ENCODE peak calls at places on chromosomes 5 and 9, in four cellular contexts. J is stomach, V is PC-3, K is gastrocnemius medialis. R is an unnamed sample. For H3K4me1, the result is how much of the 10 kb centered on the place peaks cover.

GRCh38 chr5:107324071-107324470 is 346.7 kb downstream of the EFNA5 start:
- DNase-seq in J (no peak), V (no peak), K (no peak), R (no peak)

GRCh38 chr9:81174023-81174422 is 515.3 kb downstream of the TLE1 start:
- DNase-seq in J (no peak), V (peak), K (no peak), R (no peak)

GRCh38 chr5:14144586-14145355 is 1.6 kb downstream of the TRIO start:
- DNase-seq in J (peak), V (peak), K (peak), R (peak)

GRCh38 chr5:1552469-1553255 is 28.9 kb upstream of the LPCAT1 start:
- DNase-seq in J (no peak), V (no peak), K (no peak), R (peak)

GRCh38 chr9:91714874-91715615 is 235.0 kb downstream of the ROR2 start:
- DNase-seq in J (no peak), V (no peak), K (no peak), R (no peak)

GRCh38 chr5:89847743-89848142 is 561.8 kb downstream of the CETN3 start:
- DNase-seq in J (no peak), V (peak), K (no peak), R (no peak)

GRCh38 chr5:72252008-72252407 is 68.0 kb downstream of the MRPS27 start:
- DNase-seq in J (no peak), V (no peak), K (no peak), R (no peak)

GRCh38 chr9:33461474-33461873 is 12.2 kb downstream of the NOL6 start:
- DNase-seq in J (no peak), V (no peak), K (no peak), R (no peak)

GRCh38 chr9:8552732-8553131 is 753.2 kb upstream of the DMAC1 start:
- DNase-seq in J (no peak), V (no peak), K (no peak), R (no peak)

GRCh38 chr5:133244242-133244641 is 192.4 kb downstream of the HSPA4 start:
- DNase-seq in J (no peak), V (peak), K (no peak), R (no peak)

GRCh38 chr9:132855904-132856303 is 22.2 kb downstream of the AK8 start:
- DNase-seq in J (no peak), V (no peak), K (no peak), R (no peak)

GRCh38 chr5:153523196-153523595 is 32.7 kb downstream of the GRIA1 start:
- DNase-seq in J (no peak), V (peak), K (no peak), R (no peak)

GRCh38 chr9:19732570-19732969 is 56.3 kb downstream of the SLC24A2 start:
- DNase-seq in J (no peak), V (no peak), K (no peak), R (no peak)

GRCh38 chr5:119032653-119033052 is 38.2 kb upstream of the DMXL1 start:
- DNase-seq in J (no peak), V (no peak), K (no peak), R (no peak)

GRCh38 chr5:168174376-168174775 is 117.1 kb upstream of the WWC1 start:
- DNase-seq in J (no peak), V (no peak), K (no peak), R (no peak)

GRCh38 chr9:135533093-135533492 is 11.9 kb downstream of the LCN1 start:
- DNase-seq in J (peak), V (no peak), K (no peak), R (no peak)

GRCh38 chr5:170451764-170452365 is 52.0 kb upstream of the KCNIP1 start:
- DNase-seq in J (no peak), V (peak), K (no peak), R (no peak)

GRCh38 chr5:32949571-32949970 is 238.4 kb downstream of the NPR3 start:
- DNase-seq in J (no peak), V (peak), K (no peak), R (no peak)

GRCh38 chr9:117521293-117521692 is 106.4 kb upstream of the ASTN2 start:
- DNase-seq in J (no peak), V (no peak), K (no peak), R (no peak)

GRCh38 chr5:100896054-100896453 is 7.0 kb downstream of the ST8SIA4 start:
- DNase-seq in J (no peak), V (no peak), K (no peak), R (no peak)
- H3K4me1 ChIP-seq in J (under half), V (under half), K (under half), R (under half)

GRCh38 chr9:115668506-115668905 is 485.1 kb upstream of the PAPPA start:
- DNase-seq in J (no peak), V (peak), K (no peak), R (no peak)
- H3K4me1 ChIP-seq in J (under half), V (under half), K (under half), R (under half)

GRCh38 chr5:149540098-149540497 is 11.1 kb downstream of the CSNK1A1 start:
- DNase-seq in J (no peak), V (no peak), K (no peak), R (no peak)

GRCh38 chr5:149532413-149532812 is 18.8 kb downstream of the CSNK1A1 start:
- DNase-seq in J (no peak), V (no peak), K (no peak), R (no peak)

GRCh38 chr5:149541893-149542292 is 9.3 kb downstream of the CSNK1A1 start:
- DNase-seq in J (no peak), V (no peak), K (no peak), R (no peak)

GRCh38 chr5:149537374-149537959 is 13.8 kb downstream of the CSNK1A1 start:
- DNase-seq in J (no peak), V (no peak), K (no peak), R (no peak)
- H3K4me1 ChIP-seq in J (half or more), V (under half), K (half or more), R (half or more)

GRCh38 chr9:72440383-72440782 is 75.4 kb upstream of the ZFAND5 start:
- DNase-seq in J (no peak), V (no peak), K (no peak), R (no peak)
- H3K4me1 ChIP-seq in J (under half), V (half or more), K (under half), R (under half)

R was measured in tibial artery.